ENCODE peak calls at places on chromosomes 7 and 10, in ten cellular contexts. H is mucosa of gallbladder; A is stimulated activated naive CD8-positive, alpha-beta T cell treated with anti-CD3 and anti-CD28 coated beads, Interleukin-15, Interleukin-2, amounts not matched to agents 100 U/mL and 50 U/mL, for 24 hours; X is GOT3; I is activated gamma-delta T cell treated with anti-CD3 and anti-CD28 coated beads, Interleukin-2, amount 50 U/mL, for 16 hours; R is adrenal gland; O is NCI-H2029; V is hepatocyte; Z is SIG-M5; N is left kidney. C is an unnamed sample.

GRCh38 chr7:137851361-137851945 is 4.7 kb upstream of the DGKI start:
- DNase-seq in I (no peak), X (no peak), Z (no peak), R (no peak), N (no peak), H (no peak), A (no peak), V (no peak), O (no peak), C (no peak)

GRCh38 chr7:28551311-28551710 is 139.0 kb downstream of the CREB5 start:
- DNase-seq in O (no peak), I (no peak), A (no peak), X (no peak), H (no peak), N (peak; percentile 33), Z (no peak), R (no peak), V (no peak), C (no peak)

GRCh38 chr10:44398271-44398670 is 13.4 kb upstream of the CXCL12 start:
- DNase-seq in X (no peak), H (no peak), Z (no peak), R (no peak), O (no peak), I (no peak), V (no peak), N (no peak), A (no peak), C (no peak)

GRCh38 chr7:48042216-48042615 is 6.9 kb downstream of the C7orf57 start:
- DNase-seq in I (no peak), X (no peak), A (no peak), H (no peak), O (no peak), N (no peak), R (no peak), Z (no peak), V (no peak), C (no peak)

GRCh38 chr7:117385340-117386124 is 41.8 kb downstream of the ASZ1 start:
- DNase-seq in V (peak; percentile 25), Z (no peak), O (peak; percentile 2), H (no peak), X (no peak), R (no peak), N (peak; percentile 18), A (no peak), I (no peak), C (no peak)

GRCh38 chr7:116215550-116215949 is 5.2 kb downstream of the TES start:
- DNase-seq in N (no peak), I (no peak), Z (no peak), H (no peak), O (no peak), X (no peak), V (no peak), R (no peak), A (no peak), C (no peak)

GRCh38 chr7:81990395-81990794 is 220.5 kb upstream of the HGF start:
- DNase-seq in X (no peak), O (no peak), N (no peak), H (no peak), A (no peak), R (no peak), V (no peak), Z (no peak), I (no peak), C (no peak)

GRCh38 chr7:155356323-155357105 is 58.8 kb downstream of the INSIG1 start:
- DNase-seq in O (no peak), V (peak; percentile 58), N (peak; percentile 63), I (no peak), X (no peak), H (no peak), A (no peak), R (no peak), Z (no peak), C (no peak)

GRCh38 chr10:21727452-21728168 is 193.6 kb downstream of the MLLT10 start:
- DNase-seq in R (no peak), Z (no peak), X (no peak), I (no peak), H (peak; percentile 39), V (peak; percentile 42), A (no peak), N (no peak), O (no peak), C (no peak)

C was measured in stimulated activated naive B cell treated with anti-CD40 and anti-IgM and Interleukin-4, amounts not matched to agents 10 μg/mL and 1 μg/mL and 100 μg/mL, for 72 hours.